ENCODE peak calls at places on chromosome 17, in nine cellular contexts. I is lower lobe of right lung; Z is mammary epithelial cell; C is GM23248; J is naive thymus-derived CD4-positive, alpha-beta T cell; T is AG04450; L is CD4-positive, alpha-beta T cell; E is thoracic aorta; Y is CD8-positive, alpha-beta T cell. H is an unnamed sample.

GRCh38 chr17:7656958-7657715 is 6.4 kb downstream of the ATP1B2 start:
- DNase-seq in E (no peak), L (no peak), T (no peak), I (no peak), J (no peak), Z (no peak), C (no peak), Y (no peak), H (no peak)

GRCh38 chr17:2181206-2181983 is 122.2 kb downstream of the SMG6 start:
- DNase-seq in L (no peak), J (no peak), T (peak; percentile 88), Z (no peak), Y (no peak), E (peak; percentile 71), C (peak; percentile 97), I (no peak), H (no peak)

GRCh38 chr17:36608794-36609497 is 7.6 kb downstream of the MRM1 start:
- DNase-seq in E (no peak), Z (peak; percentile 70), I (peak; percentile 50), J (no peak), T (peak; percentile 29), C (peak; percentile 49), Y (no peak), L (no peak), H (no peak)

GRCh38 chr17:3665834-3666233 is 2.5 kb downstream of the TAX1BP3 start:
- DNase-seq in E (no peak), Y (no peak), J (no peak), L (no peak), T (no peak), I (no peak), C (no peak), Z (no peak), H (no peak)

GRCh38 chr17:21263351-21263750 is 10.1 kb upstream of the NATD1 start:
- DNase-seq in C (peak; percentile 90), J (no peak), E (no peak), Y (no peak), L (no peak), T (no peak), Z (peak; percentile 93), I (no peak), H (no peak)

GRCh38 chr17:33701910-33702309 is 408.8 kb upstream of the ASIC2 start:
- DNase-seq in Z (no peak), I (no peak), E (no peak), L (no peak), J (no peak), T (no peak), C (no peak), Y (no peak), H (no peak)

GRCh38 chr17:63035695-63036094 is 69.7 kb downstream of the TANC2 start:
- DNase-seq in J (no peak), E (no peak), Z (no peak), I (no peak), Y (no peak), T (no peak), C (peak; percentile 24), L (no peak), H (no peak)

GRCh38 chr17:28738680-28739384 is 5.0 kb upstream of the TRAF4 start:
- DNase-seq in I (peak; percentile 28), J (no peak), Z (no peak), T (no peak), E (no peak), L (no peak), Y (peak; percentile 53), C (no peak), H (peak; percentile 34)

GRCh38 chr17:19337712-19338023 is 24.9 kb downstream of the B9D1 start:
- DNase-seq in E (no peak), C (no peak), J (no peak), T (no peak), Y (no peak), Z (no peak), I (no peak), L (no peak), H (no peak)

GRCh38 chr17:3846739-3847670 is 959 bp upstream of the NCBP3 start:
- DNase-seq in L (no peak), E (no peak), Y (no peak), I (no peak), T (no peak), Z (no peak), C (no peak), J (no peak), H (no peak)

GRCh38 chr17:58278661-58279015 is 2.1 kb downstream of the MPO start:
- DNase-seq in C (peak; percentile 51), L (no peak), Y (no peak), Z (no peak), I (no peak), E (no peak), J (no peak), T (no peak), H (no peak)

GRCh38 chr17:20206591-20206990 is 197.4 kb downstream of the SPECC1 start:
- DNase-seq in J (no peak), Z (peak; percentile 75), L (no peak), E (no peak), C (peak; percentile 83), I (no peak), Y (no peak), T (peak; percentile 41), H (no peak)

GRCh38 chr17:75088902-75089417 is 1.2 kb downstream of the SLC16A5 start:
- DNase-seq in E (no peak), L (no peak), C (peak; percentile 69), J (no peak), T (no peak), Y (no peak), I (no peak), Z (no peak), H (no peak)

GRCh38 chr17:79214940-79215604 is 140.4 kb downstream of the ENGASE start:
- DNase-seq in T (no peak), E (no peak), Y (no peak), C (no peak), L (no peak), J (no peak), I (no peak), Z (no peak), H (no peak)
- H3K27me3 ChIP-seq in T (peaks cover 31% of the 10 kb centered on the region), E (no peaks in the 10 kb centered on the region), Y (peaks cover 4% of the 10 kb centered on the region), C (peaks cover 15% of the 10 kb centered on the region), L (peaks cover 29% of the 10 kb centered on the region), J (no peaks in the 10 kb centered on the region), I (peaks cover 73% of the 10 kb centered on the region), Z (peaks cover 20% of the 10 kb centered on the region), H (no peaks in the 10 kb centered on the region)

GRCh38 chr17:61720016-61720795 is 129.2 kb upstream of the NACA2 start:
- DNase-seq in Y (no peak), I (no peak), J (no peak), C (peak; percentile 1), Z (no peak), T (peak; percentile 18), E (no peak), L (no peak), H (no peak)

GRCh38 chr17:61717352-61717751 is 126.3 kb upstream of the NACA2 start:
- DNase-seq in J (no peak), L (no peak), Z (no peak), C (no peak), E (no peak), Y (no peak), T (no peak), I (no peak), H (no peak)

GRCh38 chr17:61716225-61716829 is 125.3 kb upstream of the NACA2 start:
- DNase-seq in E (no peak), J (no peak), C (no peak), L (no peak), Z (no peak), I (no peak), Y (no peak), T (no peak), H (no peak)

GRCh38 chr17:61715348-61715747 is 124.3 kb upstream of the NACA2 start:
- DNase-seq in J (no peak), I (no peak), E (no peak), Y (no peak), Z (no peak), T (no peak), L (no peak), C (no peak), H (no peak)

DNA sequence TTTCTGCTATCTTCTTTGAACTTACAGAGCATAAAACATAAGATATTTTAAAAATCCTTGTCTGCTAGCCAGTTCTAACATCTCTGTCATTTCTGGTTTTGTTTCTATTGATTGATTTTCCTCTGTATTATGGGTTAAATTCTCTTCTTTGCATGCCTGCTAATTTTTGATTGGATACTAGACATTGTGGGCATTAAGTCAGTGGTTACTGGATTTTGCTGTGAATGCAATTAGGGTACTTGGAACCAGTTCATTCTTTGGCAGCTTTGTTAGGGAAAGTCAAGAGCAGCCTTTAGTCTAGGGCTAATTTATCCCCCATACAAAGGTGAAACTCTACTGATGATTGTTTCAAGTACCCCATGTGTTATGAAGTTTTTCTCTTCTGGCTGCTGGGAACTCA is 127.0 kb upstream of the NACA2 start:
- DNase-seq in E (no peak), Z (no peak), C (no peak), T (no peak), Y (no peak), I (no peak), J (no peak), L (no peak), H (no peak)
- H3K27ac ChIP-seq in E (no peak overlapping the region), Z (no peak overlapping the region), C (no peak overlapping the region), T (no peak overlapping the region), Y (no peak overlapping the region), I (no peak overlapping the region), J (no peak overlapping the region), L (no peak overlapping the region), H (no peak overlapping the region)

DNA sequence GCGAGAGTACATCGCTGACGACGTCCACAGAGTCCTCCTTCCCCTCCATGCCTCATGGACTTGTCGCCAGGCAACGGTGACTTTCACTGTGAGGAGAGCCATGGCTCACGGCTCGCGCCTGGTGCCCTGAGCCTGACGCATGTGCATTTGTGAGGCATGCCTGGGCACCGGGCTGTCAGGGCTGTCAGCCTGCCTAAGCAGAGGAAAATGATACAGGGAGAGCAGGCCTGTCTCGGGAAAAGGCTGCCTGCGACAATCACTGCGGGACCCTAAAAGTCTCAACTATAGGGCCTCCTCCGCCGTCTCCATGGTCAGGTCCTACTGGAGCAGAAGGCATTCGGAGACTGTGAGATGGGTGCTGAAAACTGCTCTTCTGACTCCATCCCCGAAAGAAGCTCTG is 135.5 kb upstream of the WSB1 start:
- DNase-seq in C (no peak), E (no peak), Y (no peak), T (no peak), Z (no peak), L (no peak), J (no peak), I (peak; percentile 20), H (no peak)
- H3K9me3 ChIP-seq in C (no peaks in the 10 kb centered on the region), E (no peaks in the 10 kb centered on the region), Y (no peaks in the 10 kb centered on the region), T (peaks cover 20% of the 10 kb centered on the region), Z (peaks cover 5% of the 10 kb centered on the region), L (no peaks in the 10 kb centered on the region), J (no peaks in the 10 kb centered on the region), I (no peaks in the 10 kb centered on the region), H (no peaks in the 10 kb centered on the region)

DNA sequence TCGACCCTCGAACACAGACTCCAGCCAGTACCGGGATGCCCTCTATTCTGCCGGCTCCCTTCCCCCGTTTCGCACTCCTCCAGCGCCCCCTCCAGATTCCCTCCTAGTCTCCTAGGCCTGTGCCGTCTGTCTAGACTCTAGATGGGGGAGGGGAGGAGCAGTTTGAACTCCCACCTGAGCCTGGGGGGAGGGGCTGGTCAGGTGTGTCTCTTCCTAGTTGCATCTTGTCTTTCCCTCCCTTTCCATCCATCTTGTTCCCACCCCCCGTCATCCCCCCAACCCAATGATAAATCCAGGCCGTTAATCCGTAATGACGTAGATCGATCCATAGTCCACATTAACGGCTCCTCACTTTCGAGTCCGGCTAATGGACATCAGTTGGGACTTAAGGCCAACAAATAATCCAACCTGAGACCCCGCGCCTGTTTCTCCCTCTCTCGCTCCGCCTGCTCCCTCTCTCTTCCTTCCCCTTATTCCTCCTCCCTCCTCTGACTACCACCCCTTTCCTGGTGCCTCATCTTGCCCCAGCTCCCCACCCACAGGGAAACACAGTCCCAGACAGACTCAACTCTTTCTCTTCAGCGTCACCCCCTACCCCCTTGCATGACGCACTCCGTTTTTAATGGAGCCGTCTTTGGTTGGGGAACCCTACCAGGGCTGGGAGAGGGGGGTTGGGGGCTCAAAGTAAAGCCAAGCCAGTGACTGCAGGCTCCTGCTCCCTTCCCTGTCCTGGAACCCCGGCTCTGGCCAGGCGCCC is 3.3 kb upstream of the HOXB5 start:
- DNase-seq in J (no peak), C (peak; percentile 55), T (no peak), Y (no peak), L (no peak), Z (no peak), E (no peak), I (no peak), H (no peak)
- H3K27me3 ChIP-seq in J (peaks cover 24% of the 10 kb centered on the region), C (peaks cover 2% of the 10 kb centered on the region), T (peaks cover 2% of the 10 kb centered on the region), Y (peaks cover 70% of the 10 kb centered on the region), L (peaks cover 95% of the 10 kb centered on the region), Z (peaks cover 32% of the 10 kb centered on the region), E (no peaks in the 10 kb centered on the region), I (peaks cover 94% of the 10 kb centered on the region), H (peaks cover 71% of the 10 kb centered on the region)